ENCODE peak calls at places on chromosomes 3 and 15, in ten cellular contexts. One of them, this sample, is unnamed.
A peak's percentile ranks its signal among the peaks of the same experiment; 100 is the strongest.

GRCh38 chr3:136584728-136585127 is 167.4 kb downstream of the STAG1 start:
- DNase-seq in dorsolateral prefrontal cortex: no peak
- DNase-seq in CD8-positive, alpha-beta T cell: no peak
- DNase-seq in ovary: no peak
- DNase-seq in GM13977: peak; percentile 17
- DNase-seq in neural crest cell: no peak
- DNase-seq in AG09309: no peak
- DNase-seq in activated CD8-positive, alpha-beta T cell treated with anti-CD3 and anti-CD28 coated beads for 36 hours: no peak
- DNase-seq in stomach: no peak
- DNase-seq in psoas muscle: no peak
- DNase-seq in this sample: no peak

GRCh38 chr15:95446854-95447253 is 883.6 kb upstream of the NR2F2 start:
- DNase-seq in dorsolateral prefrontal cortex: no peak
- DNase-seq in CD8-positive, alpha-beta T cell: no peak
- DNase-seq in ovary: no peak
- DNase-seq in GM13977: no peak
- DNase-seq in neural crest cell: no peak
- DNase-seq in AG09309: no peak
- DNase-seq in activated CD8-positive, alpha-beta T cell treated with anti-CD3 and anti-CD28 coated beads for 36 hours: peak; percentile 50
- DNase-seq in stomach: no peak
- DNase-seq in psoas muscle: no peak
- DNase-seq in this sample: no peak

GRCh38 chr15:60426870-60427528 is 29.2 kb upstream of the ANXA2 start:
- DNase-seq in dorsolateral prefrontal cortex: no peak
- DNase-seq in CD8-positive, alpha-beta T cell: no peak
- DNase-seq in ovary: no peak
- DNase-seq in GM13977: no peak
- DNase-seq in neural crest cell: no peak
- DNase-seq in AG09309: peak; percentile 45
- DNase-seq in activated CD8-positive, alpha-beta T cell treated with anti-CD3 and anti-CD28 coated beads for 36 hours: no peak
- DNase-seq in stomach: no peak
- DNase-seq in psoas muscle: no peak
- DNase-seq in this sample: no peak

GRCh38 chr3:189744235-189744634 is 113.0 kb downstream of the TP63 start:
- DNase-seq in dorsolateral prefrontal cortex: no peak
- DNase-seq in CD8-positive, alpha-beta T cell: no peak
- DNase-seq in ovary: no peak
- DNase-seq in GM13977: no peak
- DNase-seq in neural crest cell: no peak
- DNase-seq in AG09309: no peak
- DNase-seq in activated CD8-positive, alpha-beta T cell treated with anti-CD3 and anti-CD28 coated beads for 36 hours: peak; percentile 3
- DNase-seq in stomach: no peak
- DNase-seq in psoas muscle: no peak
- DNase-seq in this sample: no peak

GRCh38 chr3:193830791-193831191 is 237.8 kb downstream of the OPA1 start:
- DNase-seq in dorsolateral prefrontal cortex: no peak
- DNase-seq in CD8-positive, alpha-beta T cell: no peak
- DNase-seq in ovary: no peak
- DNase-seq in GM13977: no peak
- DNase-seq in neural crest cell: no peak
- DNase-seq in AG09309: no peak
- DNase-seq in activated CD8-positive, alpha-beta T cell treated with anti-CD3 and anti-CD28 coated beads for 36 hours: no peak
- DNase-seq in stomach: no peak
- DNase-seq in psoas muscle: no peak
- DNase-seq in this sample: no peak

GRCh38 chr15:44676676-44677075 is 13.2 kb upstream of the SPG11 start:
- DNase-seq in dorsolateral prefrontal cortex: no peak
- DNase-seq in CD8-positive, alpha-beta T cell: no peak
- DNase-seq in ovary: no peak
- DNase-seq in GM13977: no peak
- DNase-seq in neural crest cell: no peak
- DNase-seq in AG09309: no peak
- DNase-seq in activated CD8-positive, alpha-beta T cell treated with anti-CD3 and anti-CD28 coated beads for 36 hours: peak; percentile 73
- DNase-seq in stomach: no peak
- DNase-seq in psoas muscle: no peak
- DNase-seq in this sample: no peak

GRCh38 chr3:160162440-160162839 is 62.8 kb upstream of the C3orf80 start:
- DNase-seq in dorsolateral prefrontal cortex: no peak
- DNase-seq in CD8-positive, alpha-beta T cell: no peak
- DNase-seq in ovary: no peak
- DNase-seq in GM13977: no peak
- DNase-seq in neural crest cell: peak; percentile 55
- DNase-seq in AG09309: no peak
- DNase-seq in activated CD8-positive, alpha-beta T cell treated with anti-CD3 and anti-CD28 coated beads for 36 hours: no peak
- DNase-seq in stomach: no peak
- DNase-seq in psoas muscle: no peak
- DNase-seq in this sample: no peak

GRCh38 chr3:189393598-189393997 is 221.8 kb downstream of the TPRG1 start:
- DNase-seq in dorsolateral prefrontal cortex: no peak
- DNase-seq in CD8-positive, alpha-beta T cell: no peak
- DNase-seq in ovary: no peak
- DNase-seq in GM13977: no peak
- DNase-seq in neural crest cell: no peak
- DNase-seq in AG09309: no peak
- DNase-seq in activated CD8-positive, alpha-beta T cell treated with anti-CD3 and anti-CD28 coated beads for 36 hours: no peak
- DNase-seq in stomach: no peak
- DNase-seq in psoas muscle: no peak
- DNase-seq in this sample: no peak

GRCh38 chr3:196686436-196686835 is 25.6 kb downstream of the CEP19 start:
- DNase-seq in dorsolateral prefrontal cortex: no peak
- DNase-seq in CD8-positive, alpha-beta T cell: no peak
- DNase-seq in ovary: no peak
- DNase-seq in GM13977: no peak
- DNase-seq in neural crest cell: no peak
- DNase-seq in AG09309: no peak
- DNase-seq in activated CD8-positive, alpha-beta T cell treated with anti-CD3 and anti-CD28 coated beads for 36 hours: no peak
- DNase-seq in stomach: no peak
- DNase-seq in psoas muscle: no peak
- DNase-seq in this sample: no peak

GRCh38 chr3:55202320-55202719 is 274.5 kb upstream of the LRTM1 start:
- DNase-seq in dorsolateral prefrontal cortex: no peak
- DNase-seq in CD8-positive, alpha-beta T cell: no peak
- DNase-seq in ovary: no peak
- DNase-seq in GM13977: no peak
- DNase-seq in neural crest cell: no peak
- DNase-seq in AG09309: peak; percentile 91
- DNase-seq in activated CD8-positive, alpha-beta T cell treated with anti-CD3 and anti-CD28 coated beads for 36 hours: no peak
- DNase-seq in stomach: no peak
- DNase-seq in psoas muscle: no peak
- DNase-seq in this sample: no peak

GRCh38 chr3:73188707-73189106 is 127.2 kb downstream of the EBLN2 start:
- DNase-seq in dorsolateral prefrontal cortex: no peak
- DNase-seq in CD8-positive, alpha-beta T cell: no peak
- DNase-seq in ovary: no peak
- DNase-seq in GM13977: no peak
- DNase-seq in neural crest cell: no peak
- DNase-seq in AG09309: no peak
- DNase-seq in activated CD8-positive, alpha-beta T cell treated with anti-CD3 and anti-CD28 coated beads for 36 hours: no peak
- DNase-seq in stomach: no peak
- DNase-seq in psoas muscle: no peak
- DNase-seq in this sample: no peak

DNA sequence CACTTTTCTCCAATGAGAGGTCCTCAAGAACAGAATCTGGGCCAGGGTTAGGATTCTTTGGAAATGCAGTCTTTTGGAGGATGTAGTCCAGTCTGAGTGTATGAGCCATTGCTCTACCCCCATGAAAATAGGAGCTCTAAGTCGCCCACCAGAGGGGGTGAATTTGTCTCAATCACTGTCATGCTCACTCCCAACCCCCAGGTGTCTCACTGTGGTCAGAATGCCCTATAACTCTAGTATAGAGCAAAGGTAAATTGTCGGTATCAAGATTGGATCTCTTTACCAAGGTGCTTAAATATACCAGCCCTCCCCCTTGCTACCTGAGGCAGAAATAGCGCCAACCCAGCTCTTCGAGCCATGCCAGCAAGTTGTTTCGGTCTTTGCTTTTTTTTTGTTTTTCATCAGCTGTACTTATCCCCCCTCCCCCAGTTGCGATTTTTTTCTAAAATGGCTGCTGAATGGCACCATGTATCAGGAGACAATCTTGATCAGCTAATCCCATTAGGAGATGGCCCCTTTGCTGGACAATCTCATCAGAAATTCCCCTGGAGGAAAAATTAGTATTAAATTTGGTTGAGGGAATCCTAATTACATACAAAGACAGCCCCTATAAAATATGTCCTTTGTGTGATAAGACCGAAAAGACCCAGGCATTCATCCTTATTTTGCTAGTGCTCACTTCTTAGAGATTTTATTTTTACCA is 130.7 kb downstream of the EBLN2 start:
- DNase-seq in dorsolateral prefrontal cortex: no peak
- DNase-seq in CD8-positive, alpha-beta T cell: no peak
- DNase-seq in ovary: no peak
- DNase-seq in GM13977: no peak
- DNase-seq in neural crest cell: no peak
- DNase-seq in AG09309: no peak
- DNase-seq in activated CD8-positive, alpha-beta T cell treated with anti-CD3 and anti-CD28 coated beads for 36 hours: peak; percentile 8
- DNase-seq in stomach: no peak
- DNase-seq in psoas muscle: no peak
- DNase-seq in this sample: no peak
- TF ChIP-seq CTCF in dorsolateral prefrontal cortex: no peak
- TF ChIP-seq CTCF in CD8-positive, alpha-beta T cell: no peak
- TF ChIP-seq CTCF in ovary: no peak
- TF ChIP-seq CTCF in GM13977: no peak
- TF ChIP-seq CTCF in neural crest cell: peak; percentile 42
- TF ChIP-seq CTCF in AG09309: peak; percentile 6
- TF ChIP-seq CTCF in activated CD8-positive, alpha-beta T cell treated with anti-CD3 and anti-CD28 coated beads for 36 hours: no peak
- TF ChIP-seq CTCF in stomach: no peak
- TF ChIP-seq CTCF in psoas muscle: no peak
- TF ChIP-seq CTCF in this sample: peak; percentile 35

GRCh38 chr3:103410231-103410630 is 975.4 kb downstream of the ZPLD1 start:
- DNase-seq in dorsolateral prefrontal cortex: no peak
- DNase-seq in CD8-positive, alpha-beta T cell: no peak
- DNase-seq in ovary: no peak
- DNase-seq in GM13977: no peak
- DNase-seq in neural crest cell: no peak
- DNase-seq in AG09309: no peak
- DNase-seq in activated CD8-positive, alpha-beta T cell treated with anti-CD3 and anti-CD28 coated beads for 36 hours: no peak
- DNase-seq in stomach: no peak
- DNase-seq in psoas muscle: no peak
- DNase-seq in this sample: no peak
- TF ChIP-seq CTCF in dorsolateral prefrontal cortex: no peak
- TF ChIP-seq CTCF in CD8-positive, alpha-beta T cell: no peak
- TF ChIP-seq CTCF in ovary: no peak
- TF ChIP-seq CTCF in GM13977: peak; percentile 39
- TF ChIP-seq CTCF in neural crest cell: peak; percentile 30
- TF ChIP-seq CTCF in AG09309: peak; percentile 5
- TF ChIP-seq CTCF in activated CD8-positive, alpha-beta T cell treated with anti-CD3 and anti-CD28 coated beads for 36 hours: no peak
- TF ChIP-seq CTCF in stomach: no peak
- TF ChIP-seq CTCF in psoas muscle: no peak
- TF ChIP-seq CTCF in this sample: peak; percentile 8

GRCh38 chr3:125679258-125679657 is 84.0 kb upstream of the OSBPL11 start:
- DNase-seq in dorsolateral prefrontal cortex: no peak
- DNase-seq in CD8-positive, alpha-beta T cell: no peak
- DNase-seq in ovary: no peak
- DNase-seq in GM13977: no peak
- DNase-seq in neural crest cell: no peak
- DNase-seq in AG09309: no peak
- DNase-seq in activated CD8-positive, alpha-beta T cell treated with anti-CD3 and anti-CD28 coated beads for 36 hours: no peak
- DNase-seq in stomach: no peak
- DNase-seq in psoas muscle: no peak
- DNase-seq in this sample: no peak

GRCh38 chr3:125681146-125681545 is 85.8 kb upstream of the OSBPL11 start:
- DNase-seq in dorsolateral prefrontal cortex: no peak
- DNase-seq in CD8-positive, alpha-beta T cell: no peak
- DNase-seq in ovary: no peak
- DNase-seq in GM13977: no peak
- DNase-seq in neural crest cell: no peak
- DNase-seq in AG09309: no peak
- DNase-seq in activated CD8-positive, alpha-beta T cell treated with anti-CD3 and anti-CD28 coated beads for 36 hours: no peak
- DNase-seq in stomach: no peak
- DNase-seq in psoas muscle: no peak
- DNase-seq in this sample: no peak

GRCh38 chr3:125683067-125683844 is 88.0 kb upstream of the OSBPL11 start:
- DNase-seq in dorsolateral prefrontal cortex: peak; percentile 6
- DNase-seq in CD8-positive, alpha-beta T cell: no peak
- DNase-seq in ovary: peak; percentile 23
- DNase-seq in GM13977: no peak
- DNase-seq in neural crest cell: no peak
- DNase-seq in AG09309: no peak
- DNase-seq in activated CD8-positive, alpha-beta T cell treated with anti-CD3 and anti-CD28 coated beads for 36 hours: no peak
- DNase-seq in stomach: no peak
- DNase-seq in psoas muscle: no peak
- DNase-seq in this sample: no peak

DNA sequence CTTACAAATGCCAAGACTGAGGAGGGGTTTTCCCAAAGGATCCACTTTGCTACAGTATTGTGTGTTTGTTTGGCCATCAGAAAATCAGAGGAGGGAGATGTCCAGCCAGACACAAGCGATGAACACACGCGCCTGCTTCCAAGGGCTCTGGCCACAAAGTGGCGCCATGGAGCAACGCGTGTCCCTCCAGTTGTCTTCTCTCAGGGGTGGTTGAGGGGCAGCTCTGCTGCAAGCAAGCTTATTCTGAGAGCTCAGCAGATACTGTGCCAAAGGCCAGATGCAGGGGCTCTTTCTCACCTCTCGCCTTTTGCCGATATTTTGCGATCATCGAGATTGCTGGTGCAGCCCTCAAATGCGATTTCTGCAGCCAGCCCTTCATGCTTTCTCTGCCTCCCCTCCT is 88.9 kb upstream of the OSBPL11 start:
- DNase-seq in dorsolateral prefrontal cortex: no peak
- DNase-seq in CD8-positive, alpha-beta T cell: no peak
- DNase-seq in ovary: peak; percentile 44
- DNase-seq in GM13977: no peak
- DNase-seq in neural crest cell: peak; percentile 40
- DNase-seq in AG09309: no peak
- DNase-seq in activated CD8-positive, alpha-beta T cell treated with anti-CD3 and anti-CD28 coated beads for 36 hours: no peak
- DNase-seq in stomach: peak; percentile 39
- DNase-seq in psoas muscle: no peak
- DNase-seq in this sample: no peak
- TF ChIP-seq CTCF in dorsolateral prefrontal cortex: peak; percentile 28
- TF ChIP-seq CTCF in CD8-positive, alpha-beta T cell: no peak
- TF ChIP-seq CTCF in ovary: no peak
- TF ChIP-seq CTCF in GM13977: peak; percentile 23
- TF ChIP-seq CTCF in neural crest cell: peak; percentile 52
- TF ChIP-seq CTCF in AG09309: peak; percentile 25
- TF ChIP-seq CTCF in activated CD8-positive, alpha-beta T cell treated with anti-CD3 and anti-CD28 coated beads for 36 hours: no peak
- TF ChIP-seq CTCF in stomach: peak; percentile 13
- TF ChIP-seq CTCF in psoas muscle: peak; percentile 24
- TF ChIP-seq CTCF in this sample: peak; percentile 63

DNA sequence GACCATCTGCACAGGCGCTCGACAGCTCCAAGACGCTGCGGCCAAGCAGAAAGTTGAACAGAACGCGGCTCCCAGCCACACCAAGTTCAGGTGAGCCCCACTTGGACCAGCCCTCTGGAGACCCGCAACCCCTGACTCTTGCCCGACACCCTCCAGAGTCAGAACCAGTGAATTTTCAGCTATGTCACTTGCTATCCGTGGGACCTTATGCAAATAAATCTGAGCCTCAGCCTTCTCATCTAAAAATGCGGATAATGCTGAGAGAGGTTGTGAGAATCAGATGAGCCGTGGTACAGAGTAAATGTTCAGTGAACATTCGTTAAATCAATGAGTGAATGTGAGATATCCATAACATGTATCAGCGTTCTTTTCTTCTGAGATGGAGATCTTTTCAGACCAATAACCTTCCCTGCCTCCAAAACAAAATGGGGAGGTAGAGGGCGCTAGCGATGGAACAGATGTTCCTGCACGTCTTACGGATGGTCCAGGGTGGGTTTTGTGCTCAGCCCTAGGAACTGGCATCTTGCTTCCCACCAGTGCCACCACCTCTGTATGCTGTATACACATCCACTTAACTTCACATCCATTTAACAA is 524 bp downstream of the MRPS11 start:
- DNase-seq in dorsolateral prefrontal cortex: no peak
- DNase-seq in CD8-positive, alpha-beta T cell: no peak
- DNase-seq in ovary: no peak
- DNase-seq in GM13977: no peak
- DNase-seq in neural crest cell: no peak
- DNase-seq in AG09309: no peak
- DNase-seq in activated CD8-positive, alpha-beta T cell treated with anti-CD3 and anti-CD28 coated beads for 36 hours: peak; percentile 41
- DNase-seq in stomach: no peak
- DNase-seq in psoas muscle: no peak
- DNase-seq in this sample: no peak
- TF ChIP-seq CTCF in dorsolateral prefrontal cortex: peak; percentile 23
- TF ChIP-seq CTCF in CD8-positive, alpha-beta T cell: no peak
- TF ChIP-seq CTCF in ovary: no peak
- TF ChIP-seq CTCF in GM13977: peak; percentile 37
- TF ChIP-seq CTCF in neural crest cell: no peak
- TF ChIP-seq CTCF in AG09309: peak; percentile 47
- TF ChIP-seq CTCF in activated CD8-positive, alpha-beta T cell treated with anti-CD3 and anti-CD28 coated beads for 36 hours: peak; percentile 38
- TF ChIP-seq CTCF in stomach: no peak
- TF ChIP-seq CTCF in psoas muscle: no peak
- TF ChIP-seq CTCF in this sample: peak; percentile 57

This sample was measured in chondrocyte.